ENCODE peak calls at places on chromosomes 16 and 17, in four cellular contexts. P is left cardiac atrium, W is fibroblast of the aortic adventitia, Q is NB4. C is an unnamed sample.

GRCh38 chr16:31477220-31478216 is 5.4 kb upstream of the SLC5A2 start:
- DNase-seq in P (peak), W (no peak), Q (peak), C (peak)

GRCh38 chr16:10931133-10931532 is 11.1 kb downstream of the DEXI start:
- DNase-seq in P (no peak), W (no peak), Q (no peak), C (no peak)

GRCh38 chr17:71441098-71441497 is 679.7 kb upstream of the SOX9 start:
- DNase-seq in P (no peak), W (peak), Q (no peak), C (no peak)

GRCh38 chr17:15510361-15510760 is 42.9 kb upstream of the CDRT4 start:
- DNase-seq in P (no peak), W (peak), Q (no peak), C (no peak)

GRCh38 chr17:9217151-9218067 is 196.1 kb downstream of the NTN1 start:
- DNase-seq in P (no peak), W (peak), Q (no peak), C (no peak)

GRCh38 chr17:79752175-79752574 is 21.4 kb downstream of the ENPP7 start:
- DNase-seq in P (no peak), W (no peak), Q (no peak), C (no peak)

GRCh38 chr16:67943619-67944503 is at the start of gene LCAT:
- DNase-seq in P (peak), W (peak), Q (no peak), C (peak)

GRCh38 chr17:44414394-44415155 is 25.1 kb upstream of the ITGA2B start:
- DNase-seq in P (no peak), W (no peak), Q (no peak), C (no peak)

GRCh38 chr17:74199306-74200092 is 4.0 kb upstream of the RPL38 start:
- DNase-seq in P (peak), W (peak), Q (peak), C (peak)

GRCh38 chr16:7313170-7313569 is 19.5 kb upstream of the RBFOX1 start:
- DNase-seq in P (no peak), W (no peak), Q (peak), C (no peak)

GRCh38 chr17:70499067-70499786 is 329.9 kb downstream of the KCNJ2 start:
- DNase-seq in P (no peak), W (no peak), Q (no peak), C (no peak)

GRCh38 chr16:75296606-75297005 is 45.2 kb upstream of the BCAR1 start:
- DNase-seq in P (peak), W (peak), Q (no peak), C (peak)

GRCh38 chr17:74736423-74737298 is at the start of gene RAB37:
- DNase-seq in P (peak), W (no peak), Q (peak), C (peak)

GRCh38 chr17:39099686-39100293 is 51.6 kb downstream of the PLXDC1 start:
- DNase-seq in P (peak), W (peak), Q (no peak), C (peak)

GRCh38 chr17:75067856-75068255 is 19.9 kb upstream of the SLC16A5 start:
- DNase-seq in P (no peak), W (no peak), Q (peak), C (no peak)

GRCh38 chr16:53435066-53435688 is 906 bp downstream of the RBL2 start:
- DNase-seq in P (peak), W (peak), Q (peak), C (peak)

GRCh38 chr16:13992322-13992721 is 72.4 kb downstream of the ERCC4 start:
- DNase-seq in P (no peak), W (no peak), Q (no peak), C (no peak)

GRCh38 chr16:11580451-11581086 is 6.2 kb downstream of the LITAF start:
- DNase-seq in P (peak), W (no peak), Q (no peak), C (peak)

GRCh38 chr16:81593481-81593880 is 148.9 kb downstream of the CMIP start:
- DNase-seq in P (no peak), W (no peak), Q (no peak), C (no peak)

GRCh38 chr16:70809392-70810060 is 8.6 kb upstream of the VAC14 start:
- DNase-seq in P (no peak), W (no peak), Q (no peak), C (no peak)

GRCh38 chr17:17356149-17356930 is 53.2 kb downstream of the NT5M start:
- DNase-seq in P (peak), W (peak), Q (peak), C (peak)

GRCh38 chr16:72203401-72203800 is 31.4 kb upstream of the PMFBP1 start:
- DNase-seq in P (no peak), W (peak), Q (peak), C (peak)

GRCh38 chr17:12789075-12789975 is at the start of gene ARHGAP44:
- DNase-seq in P (peak), W (peak), Q (no peak), C (peak)

GRCh38 chr16:84606081-84606875 is 11.6 kb downstream of the COTL1 start:
- DNase-seq in P (no peak), W (no peak), Q (no peak), C (no peak)

GRCh38 chr17:78257810-78258322 is 26.4 kb downstream of the TMEM235 start:
- DNase-seq in P (peak), W (no peak), Q (peak), C (peak)

GRCh38 chr16:29812754-29813643 is 1.0 kb downstream of the PRRT2 start:
- DNase-seq in P (no peak), W (no peak), Q (no peak), C (no peak)

GRCh38 chr17:50064253-50064991 is 8.5 kb downstream of the ITGA3 start:
- DNase-seq in P (peak), W (peak), Q (peak), C (peak)

GRCh38 chr17:4625181-4625601 is 16.3 kb downstream of the ALOX15 start:
- DNase-seq in P (no peak), W (peak), Q (no peak), C (no peak)

GRCh38 chr17:7915611-7916382 is at the start of gene RNF227:
- DNase-seq in P (peak), W (peak), Q (peak), C (peak)

GRCh38 chr16:81995651-81996050 is 15.6 kb downstream of the SDR42E1 start:
- DNase-seq in P (no peak), W (no peak), Q (no peak), C (no peak)

GRCh38 chr17:58351182-58351581 is 819 bp downstream of the SUPT4H1 start:
- DNase-seq in P (no peak), W (no peak), Q (peak), C (no peak)